ENCODE peak calls at places on chromosomes 13 and 19, in four cellular contexts. One of them, this sample, is unnamed.

GRCh38 chr13:24627864-24628418 is 52.3 kb upstream of the ATP12A start:
- DNase-seq in endothelial cell of umbilical vein: no peak
- DNase-seq in GM12878: no peak
- DNase-seq in K562: peak
- DNase-seq in this sample: no peak

GRCh38 chr19:16442386-16443276 is 29.1 kb downstream of the EPS15L1 start:
- DNase-seq in K562: peak
- DNase-seq in endothelial cell of umbilical vein: peak
- DNase-seq in GM12878: no peak
- DNase-seq in this sample: no peak

GRCh38 chr19:17706750-17707181 is 12.5 kb upstream of the MAP1S start:
- DNase-seq in K562: peak
- DNase-seq in GM12878: no peak
- DNase-seq in endothelial cell of umbilical vein: peak
- DNase-seq in this sample: peak

GRCh38 chr13:48273346-48273745 is 30.2 kb upstream of the RB1 start:
- DNase-seq in K562: no peak
- DNase-seq in endothelial cell of umbilical vein: no peak
- DNase-seq in GM12878: no peak
- DNase-seq in this sample: no peak

GRCh38 chr19:12695997-12696365 is 450 bp downstream of the FBXW9 start:
- DNase-seq in GM12878: no peak
- DNase-seq in endothelial cell of umbilical vein: no peak
- DNase-seq in K562: peak
- DNase-seq in this sample: no peak

GRCh38 chr13:98524793-98525192 is 52.1 kb downstream of the STK24 start:
- DNase-seq in endothelial cell of umbilical vein: no peak
- DNase-seq in GM12878: no peak
- DNase-seq in K562: no peak
- DNase-seq in this sample: no peak

GRCh38 chr19:51980116-51980736 is 6.4 kb downstream of the ZNF350 start:
- DNase-seq in endothelial cell of umbilical vein: no peak
- DNase-seq in GM12878: no peak
- DNase-seq in K562: no peak
- DNase-seq in this sample: no peak

GRCh38 chr13:59479629-59480028 is 684.1 kb downstream of the DIAPH3 start:
- DNase-seq in endothelial cell of umbilical vein: no peak
- DNase-seq in GM12878: no peak
- DNase-seq in K562: no peak
- DNase-seq in this sample: no peak

GRCh38 chr13:51585234-51585672 is 991 bp downstream of the WDFY2 start:
- DNase-seq in K562: no peak
- DNase-seq in endothelial cell of umbilical vein: peak
- DNase-seq in GM12878: no peak
- DNase-seq in this sample: peak

GRCh38 chr13:102441085-102441484 is 39.2 kb upstream of the FGF14 start:
- DNase-seq in K562: no peak
- DNase-seq in endothelial cell of umbilical vein: no peak
- DNase-seq in GM12878: no peak
- DNase-seq in this sample: no peak

GRCh38 chr13:105921711-105922110 is 613.8 kb downstream of the EFNB2 start:
- DNase-seq in GM12878: no peak
- DNase-seq in K562: no peak
- DNase-seq in endothelial cell of umbilical vein: no peak
- DNase-seq in this sample: no peak

GRCh38 chr19:49862411-49863253 is 4.7 kb downstream of the PNKP start:
- DNase-seq in K562: peak
- DNase-seq in GM12878: no peak
- DNase-seq in endothelial cell of umbilical vein: no peak
- DNase-seq in this sample: no peak

GRCh38 chr19:31350033-31350692 is 927 bp upstream of the TSHZ3 start:
- DNase-seq in endothelial cell of umbilical vein: no peak
- DNase-seq in GM12878: no peak
- DNase-seq in K562: peak
- DNase-seq in this sample: no peak

GRCh38 chr19:55115446-55116065 is 1.9 kb downstream of the PPP1R12C start:
- DNase-seq in K562: peak
- DNase-seq in endothelial cell of umbilical vein: peak
- DNase-seq in GM12878: no peak
- DNase-seq in this sample: peak

GRCh38 chr19:6402834-6403608 is 10.1 kb upstream of the GTF2F1 start:
- DNase-seq in GM12878: no peak
- DNase-seq in endothelial cell of umbilical vein: peak
- DNase-seq in K562: no peak
- DNase-seq in this sample: peak

GRCh38 chr13:110166598-110166997 is 140.4 kb downstream of the COL4A1 start:
- DNase-seq in endothelial cell of umbilical vein: no peak
- DNase-seq in GM12878: no peak
- DNase-seq in K562: no peak
- DNase-seq in this sample: peak

DNA sequence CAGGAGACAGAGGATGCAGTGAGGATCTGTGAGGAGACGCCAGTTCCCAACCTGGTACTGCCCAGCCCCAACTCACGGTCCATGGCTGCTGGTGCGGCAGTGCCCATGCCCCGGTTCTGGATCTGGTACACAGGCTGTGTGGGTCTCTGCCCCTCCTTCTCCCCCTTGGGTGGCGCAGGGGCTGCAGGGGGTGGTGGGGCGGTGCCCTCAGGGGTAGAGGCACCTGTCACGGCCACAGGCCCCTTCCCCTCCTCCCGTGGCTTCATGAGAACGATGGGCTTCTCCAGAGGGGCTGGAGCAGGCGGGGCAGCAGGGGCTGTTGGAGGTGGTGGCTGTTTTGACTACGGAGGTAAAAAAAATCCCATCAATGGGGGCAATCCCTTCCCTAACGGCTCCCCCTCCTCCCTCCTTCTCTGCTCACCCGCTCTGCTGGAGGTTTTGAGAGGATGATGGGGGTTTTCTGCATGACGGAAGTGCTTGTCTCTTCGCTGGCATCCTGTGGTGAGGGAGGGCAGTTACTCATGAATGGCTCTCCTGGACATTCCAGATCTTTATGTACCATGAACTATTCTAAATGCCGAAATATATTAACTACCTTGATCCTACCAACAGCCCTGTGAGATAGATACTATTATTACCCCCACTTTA is 7.1 kb downstream of the SMG9 start:
- DNase-seq in K562: no peak
- DNase-seq in GM12878: peak
- DNase-seq in endothelial cell of umbilical vein: no peak
- DNase-seq in this sample: no peak
- TF ChIP-seq FOS in K562: no peak
- TF ChIP-seq FOS in GM12878: no peak
- TF ChIP-seq FOS in endothelial cell of umbilical vein: no peak
- TF ChIP-seq FOS in this sample: no peak

GRCh38 chr13:97255515-97255999 is 33.4 kb downstream of the MBNL2 start:
- DNase-seq in GM12878: no peak
- DNase-seq in K562: no peak
- DNase-seq in endothelial cell of umbilical vein: no peak
- DNase-seq in this sample: peak
- TF ChIP-seq FOS in GM12878: no peak
- TF ChIP-seq FOS in K562: no peak
- TF ChIP-seq FOS in endothelial cell of umbilical vein: no peak
- TF ChIP-seq FOS in this sample: no peak

GRCh38 chr13:80249906-80250513 is 90.9 kb downstream of the SPRY2 start:
- DNase-seq in endothelial cell of umbilical vein: peak
- DNase-seq in K562: no peak
- DNase-seq in GM12878: no peak
- DNase-seq in this sample: no peak

GRCh38 chr13:80256352-80256932 is 84.5 kb downstream of the SPRY2 start:
- DNase-seq in endothelial cell of umbilical vein: no peak
- DNase-seq in GM12878: no peak
- DNase-seq in K562: no peak
- DNase-seq in this sample: no peak

GRCh38 chr13:80255946-80256345 is 85.0 kb downstream of the SPRY2 start:
- DNase-seq in K562: no peak
- DNase-seq in GM12878: no peak
- DNase-seq in endothelial cell of umbilical vein: no peak
- DNase-seq in this sample: no peak

GRCh38 chr13:80251403-80251802 is 89.5 kb downstream of the SPRY2 start:
- DNase-seq in GM12878: no peak
- DNase-seq in endothelial cell of umbilical vein: no peak
- DNase-seq in K562: no peak
- DNase-seq in this sample: peak
- TF ChIP-seq FOS in GM12878: no peak
- TF ChIP-seq FOS in endothelial cell of umbilical vein: no peak
- TF ChIP-seq FOS in K562: no peak
- TF ChIP-seq FOS in this sample: no peak

GRCh38 chr13:30413842-30414241 is 8.5 kb upstream of the UBE2L5 start:
- DNase-seq in endothelial cell of umbilical vein: no peak
- DNase-seq in K562: no peak
- DNase-seq in GM12878: no peak
- DNase-seq in this sample: no peak
- TF ChIP-seq FOS in endothelial cell of umbilical vein: no peak
- TF ChIP-seq FOS in K562: no peak
- TF ChIP-seq FOS in GM12878: no peak
- TF ChIP-seq FOS in this sample: no peak

DNA sequence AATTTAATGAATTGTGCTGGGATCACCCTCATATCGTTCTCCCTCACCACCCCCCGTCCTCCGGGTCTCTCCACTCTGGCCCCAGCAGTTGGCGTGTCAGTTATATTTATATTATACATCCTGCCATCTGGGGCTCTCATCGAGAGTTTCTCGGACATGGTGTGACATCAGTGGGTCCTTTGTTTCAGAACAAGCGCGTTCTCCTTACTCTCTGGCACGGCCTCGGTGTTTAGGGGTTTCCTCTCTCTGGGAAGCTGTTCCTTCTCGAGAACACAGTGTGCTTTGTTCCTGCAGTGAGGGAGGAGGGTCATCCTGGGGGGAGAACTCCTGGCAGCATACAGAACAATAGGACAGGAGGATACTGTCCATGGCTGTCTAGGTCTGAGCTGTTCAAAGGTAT is 9.8 kb upstream of the MCF2L start:
- DNase-seq in endothelial cell of umbilical vein: no peak
- DNase-seq in GM12878: no peak
- DNase-seq in K562: no peak
- DNase-seq in this sample: no peak
- TF ChIP-seq FOS in endothelial cell of umbilical vein: no peak
- TF ChIP-seq FOS in GM12878: no peak
- TF ChIP-seq FOS in K562: no peak
- TF ChIP-seq FOS in this sample: no peak

GRCh38 chr13:66926851-66927524 is 303.1 kb downstream of the PCDH9 start:
- DNase-seq in endothelial cell of umbilical vein: peak
- DNase-seq in K562: no peak
- DNase-seq in GM12878: no peak
- DNase-seq in this sample: peak
- TF ChIP-seq FOS in endothelial cell of umbilical vein: no peak
- TF ChIP-seq FOS in K562: no peak
- TF ChIP-seq FOS in GM12878: no peak
- TF ChIP-seq FOS in this sample: no peak

GRCh38 chr19:2578391-2578826 is 102.5 kb downstream of the GADD45B start:
- DNase-seq in endothelial cell of umbilical vein: peak
- DNase-seq in GM12878: no peak
- DNase-seq in K562: no peak
- DNase-seq in this sample: peak
- TF ChIP-seq FOS in endothelial cell of umbilical vein: no peak
- TF ChIP-seq FOS in GM12878: no peak
- TF ChIP-seq FOS in K562: no peak
- TF ChIP-seq FOS in this sample: no peak

GRCh38 chr13:41627425-41627824 is 170.1 kb downstream of the RGCC start:
- DNase-seq in K562: no peak
- DNase-seq in endothelial cell of umbilical vein: no peak
- DNase-seq in GM12878: no peak
- DNase-seq in this sample: no peak

GRCh38 chr13:41621716-41622508 is 164.6 kb downstream of the RGCC start:
- DNase-seq in endothelial cell of umbilical vein: no peak
- DNase-seq in GM12878: no peak
- DNase-seq in K562: no peak
- DNase-seq in this sample: peak

GRCh38 chr13:41622545-41623429 is 165.4 kb downstream of the RGCC start:
- DNase-seq in endothelial cell of umbilical vein: peak
- DNase-seq in GM12878: no peak
- DNase-seq in K562: no peak
- DNase-seq in this sample: peak
- TF ChIP-seq FOS in endothelial cell of umbilical vein: peak
- TF ChIP-seq FOS in GM12878: no peak
- TF ChIP-seq FOS in K562: no peak
- TF ChIP-seq FOS in this sample: no peak

DNA sequence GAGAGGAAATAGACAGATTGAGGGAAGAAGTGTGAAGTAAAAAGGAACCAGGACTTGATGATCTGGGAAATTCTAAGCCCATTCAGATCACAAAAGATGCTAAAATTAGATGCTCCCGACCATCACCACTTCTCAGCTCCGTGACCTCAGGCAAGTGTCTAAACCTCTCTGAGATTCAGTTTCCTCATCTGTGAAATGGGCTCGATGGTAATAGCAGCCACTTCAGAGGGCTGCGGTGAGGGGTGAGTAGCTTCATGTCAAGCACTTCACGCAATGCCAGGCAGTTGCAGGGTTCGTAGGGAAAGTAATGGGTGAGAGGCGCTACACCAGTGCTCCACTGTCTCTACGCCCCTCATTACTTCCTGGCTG is 9.0 kb upstream of the NFIC start:
- DNase-seq in K562: no peak
- DNase-seq in GM12878: no peak
- DNase-seq in endothelial cell of umbilical vein: no peak
- DNase-seq in this sample: no peak
- TF ChIP-seq FOS in K562: no peak
- TF ChIP-seq FOS in GM12878: no peak
- TF ChIP-seq FOS in endothelial cell of umbilical vein: no peak
- TF ChIP-seq FOS in this sample: no peak